ENCODE peak calls at places on chromosomes 5 and 9, in five cellular contexts. G is stimulated activated CD4-positive, alpha-beta T cell treated with anti-CD3 and anti-CD28 coated beads, Interleukin-12 subunit alpha, Interleukin-12 subunit beta, amount 100 ng/mL, for 4 hours; P is hippocampal formation; N is AG09309; M is heart right ventricle. U is an unnamed sample.
A peak's percentile ranks its signal among the peaks of the same experiment; 100 is the strongest.

GRCh38 chr5:93675458-93676450 is 65.6 kb downstream of the POU5F2 start:
- DNase-seq in N (no peak), P (no peak), M (no peak), G (no peak), U (no peak)

GRCh38 chr5:139658928-139659667 is 10.9 kb downstream of the CXXC5 start:
- DNase-seq in M (peak; percentile 84), N (no peak), P (no peak), G (no peak), U (no peak)

GRCh38 chr9:125663127-125663526 is 43.9 kb downstream of the MAPKAP1 start:
- DNase-seq in G (no peak), P (no peak), M (no peak), N (no peak), U (peak; percentile 11)

GRCh38 chr5:161786686-161787085 is 61.2 kb upstream of the GABRA1 start:
- DNase-seq in N (no peak), G (no peak), P (no peak), M (no peak), U (no peak)

GRCh38 chr9:93303258-93303771 is 119.4 kb downstream of the WNK2 start:
- DNase-seq in M (no peak), P (no peak), N (no peak), G (no peak), U (no peak)

GRCh38 chr9:78985084-78985738 is 586.6 kb upstream of the TLE4 start:
- DNase-seq in G (no peak), P (no peak), N (no peak), M (no peak), U (no peak)

GRCh38 chr9:126428524-126429175 is 102.0 kb downstream of the MVB12B start:
- DNase-seq in P (no peak), N (no peak), M (no peak), G (no peak), U (no peak)

GRCh38 chr5:14902826-14903560 is 31.4 kb upstream of the ANKH start:
- DNase-seq in N (no peak), M (no peak), P (no peak), G (no peak), U (no peak)

GRCh38 chr9:130310456-130310855 is 44.9 kb downstream of the HMCN2 start:
- DNase-seq in N (no peak), G (no peak), M (no peak), P (no peak), U (no peak)

GRCh38 chr9:106438928-106439327 is 424.0 kb upstream of the ZNF462 start:
- DNase-seq in N (no peak), M (no peak), G (no peak), P (no peak), U (no peak)

GRCh38 chr5:13143630-13144029 is 800.9 kb downstream of the DNAH5 start:
- DNase-seq in N (no peak), P (no peak), M (no peak), G (no peak), U (no peak)

GRCh38 chr5:83036991-83037390 is 40.2 kb downstream of the TMEM167A start:
- DNase-seq in P (no peak), G (no peak), M (no peak), N (no peak), U (no peak)

GRCh38 chr5:92237896-92238295 is 854.8 kb upstream of the ARRDC3 start:
- DNase-seq in G (no peak), M (no peak), N (no peak), P (no peak), U (no peak)

GRCh38 chr9:135698236-135698635 is 1.0 kb downstream of the SOHLH1 start:
- DNase-seq in M (no peak), N (no peak), G (no peak), P (no peak), U (no peak)

GRCh38 chr5:52674815-52675545 is 112.7 kb upstream of the ITGA1 start:
- DNase-seq in N (peak; percentile 73), P (no peak), M (no peak), G (no peak), U (no peak)

GRCh38 chr5:65021527-65022226 is 252.9 kb downstream of the CWC27 start:
- DNase-seq in G (no peak), N (no peak), P (no peak), M (no peak), U (no peak)

GRCh38 chr5:58773744-58774441 is 191.0 kb downstream of the RAB3C start:
- DNase-seq in N (no peak), P (peak; percentile 42), M (peak; percentile 14), G (no peak), U (no peak)

GRCh38 chr9:82196658-82197057 is 208.1 kb downstream of the SPATA31D1 start:
- DNase-seq in N (no peak), M (no peak), G (no peak), P (no peak), U (no peak)

GRCh38 chr9:82721596-82721995 is 341.3 kb downstream of the RASEF start:
- DNase-seq in P (no peak), N (no peak), M (no peak), G (no peak), U (no peak)

GRCh38 chr9:136361047-136361756 is 2.3 kb downstream of the DNLZ start:
- DNase-seq in M (no peak), G (no peak), N (no peak), P (no peak), U (no peak)

GRCh38 chr5:37717613-37718431 is 122.0 kb downstream of the GDNF start:
- DNase-seq in M (peak; percentile 9), P (no peak), N (no peak), G (no peak), U (peak; percentile 42)

U was measured in NCI-H460.